ENCODE peak calls at places on chromosomes 16 and 17, in nine cellular contexts. One of them, this sample, is unnamed.
A peak's percentile ranks its signal among the peaks of the same experiment; 100 is the strongest.

GRCh38 chr17:67366193-67367157 is at the start of gene PSMD12:
- DNase-seq in heart left ventricle: peak; percentile 97
- DNase-seq in WTC11: peak; percentile 88
- DNase-seq in B cell: peak; percentile 93
- DNase-seq in GM20000: peak; percentile 94
- DNase-seq in WERI-Rb-1: peak; percentile 96
- DNase-seq in upper lobe of right lung: peak; percentile 97
- DNase-seq in HFFc6: peak; percentile 85
- DNase-seq in fibroblast of pulmonary artery: peak; percentile 92
- DNase-seq in this sample: peak; percentile 96

GRCh38 chr17:17567631-17568030 is 23.9 kb downstream of the PEMT start:
- DNase-seq in heart left ventricle: peak; percentile 90
- DNase-seq in WTC11: no peak
- DNase-seq in B cell: no peak
- DNase-seq in GM20000: no peak
- DNase-seq in WERI-Rb-1: no peak
- DNase-seq in upper lobe of right lung: no peak
- DNase-seq in HFFc6: no peak
- DNase-seq in fibroblast of pulmonary artery: peak; percentile 18
- DNase-seq in this sample: no peak

GRCh38 chr16:19137201-19137601 is 23.4 kb downstream of the ITPRIPL2 start:
- DNase-seq in heart left ventricle: no peak
- DNase-seq in WTC11: no peak
- DNase-seq in B cell: no peak
- DNase-seq in GM20000: no peak
- DNase-seq in WERI-Rb-1: no peak
- DNase-seq in upper lobe of right lung: no peak
- DNase-seq in HFFc6: no peak
- DNase-seq in fibroblast of pulmonary artery: no peak
- DNase-seq in this sample: no peak

GRCh38 chr16:10883004-10883403 is 6.0 kb downstream of the CIITA start:
- DNase-seq in heart left ventricle: no peak
- DNase-seq in WTC11: no peak
- DNase-seq in B cell: no peak
- DNase-seq in GM20000: no peak
- DNase-seq in WERI-Rb-1: no peak
- DNase-seq in upper lobe of right lung: peak; percentile 68
- DNase-seq in HFFc6: no peak
- DNase-seq in fibroblast of pulmonary artery: no peak
- DNase-seq in this sample: peak; percentile 23

GRCh38 chr17:3964203-3965122 is at the start of gene ATP2A3:
- DNase-seq in heart left ventricle: no peak
- DNase-seq in WTC11: peak; percentile 52
- DNase-seq in B cell: peak; percentile 90
- DNase-seq in GM20000: peak; percentile 95
- DNase-seq in WERI-Rb-1: no peak
- DNase-seq in upper lobe of right lung: peak; percentile 76
- DNase-seq in HFFc6: no peak
- DNase-seq in fibroblast of pulmonary artery: no peak
- DNase-seq in this sample: no peak

GRCh38 chr17:40493697-40494096 is 7.7 kb downstream of the TNS4 start:
- DNase-seq in heart left ventricle: no peak
- DNase-seq in WTC11: no peak
- DNase-seq in B cell: no peak
- DNase-seq in GM20000: no peak
- DNase-seq in WERI-Rb-1: no peak
- DNase-seq in upper lobe of right lung: no peak
- DNase-seq in HFFc6: no peak
- DNase-seq in fibroblast of pulmonary artery: no peak
- DNase-seq in this sample: no peak

GRCh38 chr16:20901441-20902112 is 1.0 kb downstream of the LYRM1 start:
- DNase-seq in heart left ventricle: peak; percentile 66
- DNase-seq in WTC11: peak; percentile 20
- DNase-seq in B cell: peak; percentile 71
- DNase-seq in GM20000: peak; percentile 55
- DNase-seq in WERI-Rb-1: peak; percentile 20
- DNase-seq in upper lobe of right lung: peak; percentile 82
- DNase-seq in HFFc6: peak; percentile 35
- DNase-seq in fibroblast of pulmonary artery: peak; percentile 70
- DNase-seq in this sample: peak; percentile 12

GRCh38 chr16:4319454-4319853 is 3.6 kb downstream of the GLIS2 start:
- DNase-seq in heart left ventricle: no peak
- DNase-seq in WTC11: no peak
- DNase-seq in B cell: peak; percentile 75
- DNase-seq in GM20000: peak; percentile 76
- DNase-seq in WERI-Rb-1: no peak
- DNase-seq in upper lobe of right lung: peak; percentile 73
- DNase-seq in HFFc6: no peak
- DNase-seq in fibroblast of pulmonary artery: no peak
- DNase-seq in this sample: no peak

GRCh38 chr17:4739122-4740024 is at the start of the genes CXCL16 and ZMYND15:
- DNase-seq in heart left ventricle: peak; percentile 64
- DNase-seq in WTC11: peak; percentile 47
- DNase-seq in B cell: peak; percentile 91
- DNase-seq in GM20000: peak; percentile 92
- DNase-seq in WERI-Rb-1: peak; percentile 38
- DNase-seq in upper lobe of right lung: peak; percentile 88
- DNase-seq in HFFc6: no peak
- DNase-seq in fibroblast of pulmonary artery: peak; percentile 20
- DNase-seq in this sample: peak; percentile 65

GRCh38 chr17:51439395-51440229 is 179.3 kb downstream of the UTP18 start:
- DNase-seq in heart left ventricle: no peak
- DNase-seq in WTC11: no peak
- DNase-seq in B cell: no peak
- DNase-seq in GM20000: no peak
- DNase-seq in WERI-Rb-1: no peak
- DNase-seq in upper lobe of right lung: no peak
- DNase-seq in HFFc6: no peak
- DNase-seq in fibroblast of pulmonary artery: peak; percentile 15
- DNase-seq in this sample: no peak

GRCh38 chr17:4043862-4044261 is 79.6 kb upstream of the ATP2A3 start:
- DNase-seq in heart left ventricle: no peak
- DNase-seq in WTC11: no peak
- DNase-seq in B cell: no peak
- DNase-seq in GM20000: no peak
- DNase-seq in WERI-Rb-1: no peak
- DNase-seq in upper lobe of right lung: no peak
- DNase-seq in HFFc6: no peak
- DNase-seq in fibroblast of pulmonary artery: no peak
- DNase-seq in this sample: no peak

GRCh38 chr17:238964-239259 is 57.5 kb upstream of the DOC2B start:
- DNase-seq in heart left ventricle: peak; percentile 9
- DNase-seq in WTC11: peak; percentile 6
- DNase-seq in B cell: no peak
- DNase-seq in GM20000: no peak
- DNase-seq in WERI-Rb-1: no peak
- DNase-seq in upper lobe of right lung: peak; percentile 43
- DNase-seq in HFFc6: no peak
- DNase-seq in fibroblast of pulmonary artery: no peak
- DNase-seq in this sample: no peak

GRCh38 chr16:88382491-88383400 is at the start of gene ZNF469:
- DNase-seq in heart left ventricle: peak; percentile 39
- DNase-seq in WTC11: peak; percentile 30
- DNase-seq in B cell: no peak
- DNase-seq in GM20000: no peak
- DNase-seq in WERI-Rb-1: no peak
- DNase-seq in upper lobe of right lung: peak; percentile 64
- DNase-seq in HFFc6: peak; percentile 17
- DNase-seq in fibroblast of pulmonary artery: peak; percentile 13
- DNase-seq in this sample: peak; percentile 68

GRCh38 chr16:14199624-14200023 is 128.5 kb downstream of the MRTFB start:
- DNase-seq in heart left ventricle: no peak
- DNase-seq in WTC11: no peak
- DNase-seq in B cell: no peak
- DNase-seq in GM20000: no peak
- DNase-seq in WERI-Rb-1: no peak
- DNase-seq in upper lobe of right lung: no peak
- DNase-seq in HFFc6: peak; percentile 10
- DNase-seq in fibroblast of pulmonary artery: peak; percentile 31
- DNase-seq in this sample: no peak

GRCh38 chr17:77490361-77491183 is 349.8 kb downstream of the SEC14L1 start:
- DNase-seq in heart left ventricle: peak; percentile 23
- DNase-seq in WTC11: no peak
- DNase-seq in B cell: no peak
- DNase-seq in GM20000: no peak
- DNase-seq in WERI-Rb-1: no peak
- DNase-seq in upper lobe of right lung: peak; percentile 63
- DNase-seq in HFFc6: no peak
- DNase-seq in fibroblast of pulmonary artery: no peak
- DNase-seq in this sample: no peak

DNA sequence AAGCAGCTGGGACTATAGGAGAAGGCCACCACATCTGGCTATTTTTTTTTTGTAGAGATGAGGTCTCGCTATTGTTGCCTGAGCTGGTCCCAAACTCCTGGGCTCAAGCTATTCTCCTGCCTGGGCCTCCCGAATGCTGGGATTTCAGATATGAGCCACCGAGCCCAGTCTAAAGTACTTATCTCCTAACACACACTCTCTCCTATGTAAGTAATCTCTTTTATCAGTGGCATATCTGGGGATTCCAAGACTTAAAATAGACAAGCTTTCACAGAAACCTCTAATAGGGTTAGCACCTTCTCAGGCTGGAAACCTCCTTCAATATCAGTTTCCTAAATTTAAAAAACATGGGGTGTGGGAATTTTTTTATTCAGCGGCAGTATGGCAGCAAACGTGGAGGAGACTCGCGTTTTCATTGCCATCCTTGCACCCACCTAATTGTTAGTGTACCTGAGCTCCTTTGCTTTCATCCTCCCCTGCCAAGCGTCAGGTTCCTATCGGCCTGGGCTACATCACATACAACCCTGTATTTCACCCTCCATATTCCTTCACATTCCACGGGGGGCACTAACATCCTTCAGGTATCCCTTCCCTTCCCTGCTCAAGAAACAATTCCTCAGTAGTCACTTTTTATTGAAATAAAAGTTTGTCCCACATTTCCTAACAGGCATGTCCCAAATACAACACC is 1.1 kb downstream of the EZH1 start:
- DNase-seq in heart left ventricle: no peak
- DNase-seq in WTC11: no peak
- DNase-seq in B cell: no peak
- DNase-seq in GM20000: no peak
- DNase-seq in WERI-Rb-1: peak; percentile 34
- DNase-seq in upper lobe of right lung: no peak
- DNase-seq in HFFc6: no peak
- DNase-seq in fibroblast of pulmonary artery: peak; percentile 33
- DNase-seq in this sample: no peak
- TF ChIP-seq CTCF in heart left ventricle: no peak
- TF ChIP-seq CTCF in WTC11: no peak
- TF ChIP-seq CTCF in B cell: no peak
- TF ChIP-seq CTCF in GM20000: no peak
- TF ChIP-seq CTCF in WERI-Rb-1: no peak
- TF ChIP-seq CTCF in upper lobe of right lung: no peak
- TF ChIP-seq CTCF in HFFc6: peak; percentile 22
- TF ChIP-seq CTCF in fibroblast of pulmonary artery: peak; percentile 31
- TF ChIP-seq CTCF in this sample: no peak

GRCh38 chr17:7466318-7466643 is 13.2 kb downstream of the ZBTB4 start:
- DNase-seq in heart left ventricle: no peak
- DNase-seq in WTC11: no peak
- DNase-seq in B cell: no peak
- DNase-seq in GM20000: no peak
- DNase-seq in WERI-Rb-1: no peak
- DNase-seq in upper lobe of right lung: no peak
- DNase-seq in HFFc6: no peak
- DNase-seq in fibroblast of pulmonary artery: no peak
- DNase-seq in this sample: no peak
- TF ChIP-seq CTCF in heart left ventricle: no peak
- TF ChIP-seq CTCF in WTC11: no peak
- TF ChIP-seq CTCF in B cell: no peak
- TF ChIP-seq CTCF in GM20000: no peak
- TF ChIP-seq CTCF in WERI-Rb-1: no peak
- TF ChIP-seq CTCF in upper lobe of right lung: no peak
- TF ChIP-seq CTCF in HFFc6: no peak
- TF ChIP-seq CTCF in fibroblast of pulmonary artery: no peak
- TF ChIP-seq CTCF in this sample: no peak

GRCh38 chr16:59849716-59850115 is 1115.6 kb upstream of the GOT2 start:
- DNase-seq in heart left ventricle: no peak
- DNase-seq in WTC11: peak; percentile 21
- DNase-seq in B cell: no peak
- DNase-seq in GM20000: no peak
- DNase-seq in WERI-Rb-1: no peak
- DNase-seq in upper lobe of right lung: no peak
- DNase-seq in HFFc6: no peak
- DNase-seq in fibroblast of pulmonary artery: no peak
- DNase-seq in this sample: no peak
- TF ChIP-seq CTCF in heart left ventricle: no peak
- TF ChIP-seq CTCF in WTC11: no peak
- TF ChIP-seq CTCF in B cell: no peak
- TF ChIP-seq CTCF in GM20000: no peak
- TF ChIP-seq CTCF in WERI-Rb-1: no peak
- TF ChIP-seq CTCF in upper lobe of right lung: no peak
- TF ChIP-seq CTCF in HFFc6: no peak
- TF ChIP-seq CTCF in fibroblast of pulmonary artery: no peak
- TF ChIP-seq CTCF in this sample: no peak

GRCh38 chr17:28712037-28712704 is 483 bp upstream of the PROCA1 start:
- DNase-seq in heart left ventricle: peak; percentile 66
- DNase-seq in WTC11: peak; percentile 68
- DNase-seq in B cell: peak; percentile 80
- DNase-seq in GM20000: peak; percentile 87
- DNase-seq in WERI-Rb-1: no peak
- DNase-seq in upper lobe of right lung: peak; percentile 81
- DNase-seq in HFFc6: no peak
- DNase-seq in fibroblast of pulmonary artery: no peak
- DNase-seq in this sample: peak; percentile 57

GRCh38 chr17:28715217-28715616 is 2.5 kb downstream of the RAB34 start:
- DNase-seq in heart left ventricle: no peak
- DNase-seq in WTC11: no peak
- DNase-seq in B cell: no peak
- DNase-seq in GM20000: no peak
- DNase-seq in WERI-Rb-1: no peak
- DNase-seq in upper lobe of right lung: no peak
- DNase-seq in HFFc6: no peak
- DNase-seq in fibroblast of pulmonary artery: no peak
- DNase-seq in this sample: no peak

GRCh38 chr17:28711723-28712036 is at the start of gene PROCA1:
- DNase-seq in heart left ventricle: no peak
- DNase-seq in WTC11: peak; percentile 74
- DNase-seq in B cell: no peak
- DNase-seq in GM20000: peak; percentile 59
- DNase-seq in WERI-Rb-1: no peak
- DNase-seq in upper lobe of right lung: no peak
- DNase-seq in HFFc6: no peak
- DNase-seq in fibroblast of pulmonary artery: no peak
- DNase-seq in this sample: no peak

GRCh38 chr17:28712705-28713415 is 1.2 kb upstream of the PROCA1 start:
- DNase-seq in heart left ventricle: peak; percentile 10
- DNase-seq in WTC11: no peak
- DNase-seq in B cell: no peak
- DNase-seq in GM20000: no peak
- DNase-seq in WERI-Rb-1: no peak
- DNase-seq in upper lobe of right lung: no peak
- DNase-seq in HFFc6: no peak
- DNase-seq in fibroblast of pulmonary artery: no peak
- DNase-seq in this sample: no peak

GRCh38 chr17:28714281-28714680 is 2.6 kb upstream of the PROCA1 start:
- DNase-seq in heart left ventricle: no peak
- DNase-seq in WTC11: no peak
- DNase-seq in B cell: no peak
- DNase-seq in GM20000: no peak
- DNase-seq in WERI-Rb-1: no peak
- DNase-seq in upper lobe of right lung: no peak
- DNase-seq in HFFc6: no peak
- DNase-seq in fibroblast of pulmonary artery: no peak
- DNase-seq in this sample: no peak
- TF ChIP-seq CTCF in heart left ventricle: no peak
- TF ChIP-seq CTCF in WTC11: no peak
- TF ChIP-seq CTCF in B cell: no peak
- TF ChIP-seq CTCF in GM20000: no peak
- TF ChIP-seq CTCF in WERI-Rb-1: peak; percentile 20
- TF ChIP-seq CTCF in upper lobe of right lung: no peak
- TF ChIP-seq CTCF in HFFc6: peak; percentile 42
- TF ChIP-seq CTCF in fibroblast of pulmonary artery: no peak
- TF ChIP-seq CTCF in this sample: no peak